ENCODE peak calls at places on chromosomes 3 and 15, in four cellular contexts. One of them, this sample, is unnamed.

GRCh38 chr15:74373731-74374647 is 6.5 kb upstream of the CYP11A1 start:
- DNase-seq in CD8-positive, alpha-beta T cell: peak; percentile 95
- DNase-seq in skeletal muscle cell: no peak
- DNase-seq in HFFc6: peak; percentile 78
- DNase-seq in this sample: peak; percentile 86

GRCh38 chr3:152540120-152540519 is 271.4 kb downstream of the MBNL1 start:
- DNase-seq in CD8-positive, alpha-beta T cell: no peak
- DNase-seq in skeletal muscle cell: no peak
- DNase-seq in HFFc6: no peak
- DNase-seq in this sample: no peak

GRCh38 chr3:42080452-42080872 is 10.7 kb upstream of the TRAK1 start:
- DNase-seq in CD8-positive, alpha-beta T cell: peak; percentile 23
- DNase-seq in skeletal muscle cell: no peak
- DNase-seq in HFFc6: peak; percentile 59
- DNase-seq in this sample: peak; percentile 32

GRCh38 chr15:84112025-84112424 is 123.5 kb upstream of the GOLGA6L4 start:
- DNase-seq in CD8-positive, alpha-beta T cell: no peak
- DNase-seq in skeletal muscle cell: peak; percentile 31
- DNase-seq in HFFc6: peak; percentile 14
- DNase-seq in this sample: no peak

GRCh38 chr3:89867286-89867685 is 759.9 kb downstream of the EPHA3 start:
- DNase-seq in CD8-positive, alpha-beta T cell: no peak
- DNase-seq in skeletal muscle cell: peak; percentile 1
- DNase-seq in HFFc6: no peak
- DNase-seq in this sample: no peak

GRCh38 chr3:113832477-113833164 is 6.0 kb upstream of the GRAMD1C start:
- DNase-seq in CD8-positive, alpha-beta T cell: no peak
- DNase-seq in skeletal muscle cell: no peak
- DNase-seq in HFFc6: no peak
- DNase-seq in this sample: no peak

GRCh38 chr3:13845806-13846205 is 34.1 kb downstream of the WNT7A start:
- DNase-seq in CD8-positive, alpha-beta T cell: no peak
- DNase-seq in skeletal muscle cell: no peak
- DNase-seq in HFFc6: no peak
- DNase-seq in this sample: no peak

GRCh38 chr3:114666613-114667012 is 372.8 kb downstream of the TIGIT start:
- DNase-seq in CD8-positive, alpha-beta T cell: no peak
- DNase-seq in skeletal muscle cell: no peak
- DNase-seq in HFFc6: no peak
- DNase-seq in this sample: no peak

GRCh38 chr3:81726132-81726531 is 35.3 kb downstream of the GBE1 start:
- DNase-seq in CD8-positive, alpha-beta T cell: no peak
- DNase-seq in skeletal muscle cell: peak; percentile 31
- DNase-seq in HFFc6: peak; percentile 59
- DNase-seq in this sample: no peak

GRCh38 chr3:186746008-186746407 is 28.8 kb downstream of the KNG1 start:
- DNase-seq in CD8-positive, alpha-beta T cell: no peak
- DNase-seq in skeletal muscle cell: peak; percentile 1
- DNase-seq in HFFc6: peak; percentile 84
- DNase-seq in this sample: no peak

GRCh38 chr3:106609666-106610301 is 741.0 kb upstream of the CBLB start:
- DNase-seq in CD8-positive, alpha-beta T cell: peak; percentile 46
- DNase-seq in skeletal muscle cell: peak; percentile 75
- DNase-seq in HFFc6: peak; percentile 83
- DNase-seq in this sample: peak; percentile 64

GRCh38 chr3:128320551-128321340 is 145.9 kb downstream of the DNAJB8 start:
- DNase-seq in CD8-positive, alpha-beta T cell: no peak
- DNase-seq in skeletal muscle cell: no peak
- DNase-seq in HFFc6: no peak
- DNase-seq in this sample: no peak

GRCh38 chr15:64090527-64090926 is 3.1 kb downstream of the CIAO2A start:
- DNase-seq in CD8-positive, alpha-beta T cell: no peak
- DNase-seq in skeletal muscle cell: no peak
- DNase-seq in HFFc6: no peak
- DNase-seq in this sample: no peak

GRCh38 chr15:58742424-58743160 is 6.9 kb downstream of the ADAM10 start:
- DNase-seq in CD8-positive, alpha-beta T cell: no peak
- DNase-seq in skeletal muscle cell: peak; percentile 48
- DNase-seq in HFFc6: no peak
- DNase-seq in this sample: no peak

GRCh38 chr3:121651684-121652083 is 9.0 kb downstream of the HCLS1 start:
- DNase-seq in CD8-positive, alpha-beta T cell: no peak
- DNase-seq in skeletal muscle cell: peak; percentile 4
- DNase-seq in HFFc6: no peak
- DNase-seq in this sample: no peak

GRCh38 chr15:42012241-42012640 is 8.6 kb downstream of the PLA2G4E start:
- DNase-seq in CD8-positive, alpha-beta T cell: no peak
- DNase-seq in skeletal muscle cell: no peak
- DNase-seq in HFFc6: no peak
- DNase-seq in this sample: no peak

GRCh38 chr15:25501828-25502446 is 63.1 kb upstream of the UBE3A start:
- DNase-seq in CD8-positive, alpha-beta T cell: no peak
- DNase-seq in skeletal muscle cell: no peak
- DNase-seq in HFFc6: peak; percentile 55
- DNase-seq in this sample: no peak

GRCh38 chr3:124207873-124208473 is 216.0 kb upstream of the ROPN1 start:
- DNase-seq in CD8-positive, alpha-beta T cell: no peak
- DNase-seq in skeletal muscle cell: no peak
- DNase-seq in HFFc6: no peak
- DNase-seq in this sample: no peak

GRCh38 chr15:75720787-75721461 is 8.3 kb upstream of the CSPG4 start:
- DNase-seq in CD8-positive, alpha-beta T cell: no peak
- DNase-seq in skeletal muscle cell: no peak
- DNase-seq in HFFc6: peak; percentile 27
- DNase-seq in this sample: no peak

GRCh38 chr3:169146866-169147245 is 516.7 kb downstream of the MECOM start:
- DNase-seq in CD8-positive, alpha-beta T cell: no peak
- DNase-seq in skeletal muscle cell: no peak
- DNase-seq in HFFc6: no peak
- DNase-seq in this sample: no peak

GRCh38 chr15:75573001-75573400 is 6.1 kb downstream of the PTPN9 start:
- DNase-seq in CD8-positive, alpha-beta T cell: no peak
- DNase-seq in skeletal muscle cell: no peak
- DNase-seq in HFFc6: no peak
- DNase-seq in this sample: no peak

GRCh38 chr3:196486263-196486662 is 17.3 kb downstream of the RNF168 start:
- DNase-seq in CD8-positive, alpha-beta T cell: peak; percentile 27
- DNase-seq in skeletal muscle cell: no peak
- DNase-seq in HFFc6: no peak
- DNase-seq in this sample: peak; percentile 8

GRCh38 chr15:37109952-37110630 is 9.7 kb upstream of the MEIS2 start:
- DNase-seq in CD8-positive, alpha-beta T cell: no peak
- DNase-seq in skeletal muscle cell: no peak
- DNase-seq in HFFc6: no peak
- DNase-seq in this sample: no peak